ENCODE peak calls at places on chromosomes 1 and 21, in eight cellular contexts. A is fibroblast of the aortic adventitia; R is skeletal muscle cell; M is tibial nerve; Y is activated CD8-positive, alpha-beta memory T cell treated with anti-CD3 and anti-CD28 coated beads for 24 hours; K is fibroblast of gingiva; C is body of pancreas; S is activated CD4-positive, alpha-beta T cell treated with anti-CD3 and anti-CD28 coated beads for 48 hours. I is an unnamed sample.

GRCh38 chr1:6127587-6128163 is 52.4 kb downstream of the CHD5 start:
- DNase-seq in A (peak), R (no peak), M (peak), Y (peak), K (no peak), C (peak), S (peak), I (peak)

GRCh38 chr1:206803221-206803730 is 31.0 kb upstream of the IL10 start:
- DNase-seq in A (no peak), R (no peak), M (no peak), Y (peak), K (no peak), C (peak), S (peak), I (no peak)

GRCh38 chr1:227885648-227886502 is 61.9 kb downstream of the WNT9A start:
- DNase-seq in A (peak), R (no peak), M (peak), Y (peak), K (no peak), C (peak), S (no peak), I (no peak)

GRCh38 chr1:171219751-171220385 is 28.4 kb upstream of the FMO1 start:
- DNase-seq in A (peak), R (peak), M (no peak), Y (no peak), K (peak), C (no peak), S (no peak), I (no peak)

GRCh38 chr21:33963848-33964555 is 48.4 kb upstream of the ATP5PO start:
- DNase-seq in A (no peak), R (no peak), M (no peak), Y (peak), K (no peak), C (no peak), S (no peak), I (no peak)

GRCh38 chr1:111471012-111471411 is 2.8 kb upstream of the C1orf162 start:
- DNase-seq in A (no peak), R (no peak), M (no peak), Y (no peak), K (no peak), C (peak), S (peak), I (no peak)

GRCh38 chr1:225700889-225701465 is 48.1 kb upstream of the ENAH start:
- DNase-seq in A (peak), R (no peak), M (no peak), Y (no peak), K (peak), C (no peak), S (no peak), I (no peak)

GRCh38 chr21:42988234-42988965 is 14.0 kb downstream of the PKNOX1 start:
- DNase-seq in A (peak), R (no peak), M (no peak), Y (no peak), K (peak), C (no peak), S (no peak), I (no peak)

GRCh38 chr21:33121715-33122475 is 52.0 kb downstream of the OLIG1 start:
- DNase-seq in A (peak), R (no peak), M (no peak), Y (no peak), K (no peak), C (no peak), S (peak), I (no peak)

GRCh38 chr1:59316497-59317128 is 19.7 kb downstream of the FGGY start:
- DNase-seq in A (peak), R (no peak), M (no peak), Y (no peak), K (peak), C (no peak), S (no peak), I (no peak)

GRCh38 chr1:40078512-40079333 is 18.3 kb downstream of the PPT1 start:
- DNase-seq in A (peak), R (no peak), M (peak), Y (peak), K (peak), C (peak), S (peak), I (no peak)

GRCh38 chr21:44867999-44868700 is 5.3 kb downstream of the PTTG1IP start:
- DNase-seq in A (no peak), R (no peak), M (no peak), Y (no peak), K (no peak), C (no peak), S (peak), I (no peak)

GRCh38 chr1:181918893-181919728 is 142.4 kb downstream of the ZNF648 start:
- DNase-seq in A (no peak), R (no peak), M (no peak), Y (no peak), K (no peak), C (no peak), S (no peak), I (no peak)

GRCh38 chr1:67479146-67479891 is 49.1 kb upstream of the SERBP1 start:
- DNase-seq in A (peak), R (no peak), M (peak), Y (no peak), K (no peak), C (peak), S (peak), I (no peak)

GRCh38 chr21:38869946-38870345 is 64.2 kb downstream of the ETS2 start:
- DNase-seq in A (peak), R (no peak), M (no peak), Y (no peak), K (peak), C (no peak), S (no peak), I (no peak)

GRCh38 chr1:10210841-10211804 is 753 bp downstream of the KIF1B start:
- DNase-seq in A (peak), R (peak), M (peak), Y (peak), K (peak), C (peak), S (peak), I (no peak)

GRCh38 chr1:30035522-30036228 is 687.7 kb downstream of the MATN1 start:
- DNase-seq in A (no peak), R (no peak), M (no peak), Y (peak), K (no peak), C (no peak), S (no peak), I (no peak)

GRCh38 chr1:115718011-115718754 is 50.3 kb downstream of the CASQ2 start:
- DNase-seq in A (no peak), R (no peak), M (no peak), Y (no peak), K (no peak), C (no peak), S (no peak), I (no peak)

GRCh38 chr1:108570128-108570527 is 10.2 kb downstream of the EEIG2 start:
- DNase-seq in A (no peak), R (no peak), M (no peak), Y (no peak), K (no peak), C (no peak), S (no peak), I (no peak)

GRCh38 chr1:45221716-45222115 is 15.3 kb upstream of the ZSWIM5 start:
- DNase-seq in A (peak), R (no peak), M (no peak), Y (no peak), K (peak), C (no peak), S (no peak), I (no peak)

I was measured in NCI-H1048.